ENCODE peak calls at places on chromosomes 13 and 19, in eight cellular contexts. One of them, this sample, is unnamed.
A peak's percentile ranks its signal among the peaks of the same experiment; 100 is the strongest.

GRCh38 chr13:44022196-44022595 is 142.5 kb downstream of the LACC1 start:
- DNase-seq in A549: peak; percentile 44
- DNase-seq in endothelial cell of umbilical vein: no peak
- DNase-seq in K562: no peak
- DNase-seq in H1: no peak
- DNase-seq in GM12878: no peak
- DNase-seq in HCT116: no peak
- DNase-seq in HepG2: peak; percentile 18
- DNase-seq in this sample: no peak

GRCh38 chr13:110348309-110348625 is 41.2 kb downstream of the COL4A2 start:
- DNase-seq in A549: no peak
- DNase-seq in endothelial cell of umbilical vein: peak; percentile 80
- DNase-seq in K562: no peak
- DNase-seq in H1: no peak
- DNase-seq in GM12878: no peak
- DNase-seq in HCT116: no peak
- DNase-seq in HepG2: no peak
- DNase-seq in this sample: no peak

GRCh38 chr19:31513841-31514240 is 164.6 kb upstream of the TSHZ3 start:
- DNase-seq in A549: no peak
- DNase-seq in endothelial cell of umbilical vein: no peak
- DNase-seq in K562: no peak
- DNase-seq in H1: peak; percentile 33
- DNase-seq in GM12878: no peak
- DNase-seq in HCT116: no peak
- DNase-seq in HepG2: no peak
- DNase-seq in this sample: no peak

GRCh38 chr19:35328851-35329285 is at the start of gene CD22:
- DNase-seq in A549: no peak
- DNase-seq in endothelial cell of umbilical vein: no peak
- DNase-seq in K562: no peak
- DNase-seq in H1: no peak
- DNase-seq in GM12878: peak; percentile 62
- DNase-seq in HCT116: no peak
- DNase-seq in HepG2: no peak
- DNase-seq in this sample: peak; percentile 44

GRCh38 chr13:104011505-104012270 is 945.5 kb upstream of the SLC10A2 start:
- DNase-seq in A549: no peak
- DNase-seq in endothelial cell of umbilical vein: no peak
- DNase-seq in K562: no peak
- DNase-seq in H1: no peak
- DNase-seq in GM12878: no peak
- DNase-seq in HCT116: no peak
- DNase-seq in HepG2: no peak
- DNase-seq in this sample: no peak

GRCh38 chr13:44713793-44714469 is 137.8 kb upstream of the TSC22D1 start:
- DNase-seq in A549: peak; percentile 76
- DNase-seq in endothelial cell of umbilical vein: peak; percentile 81
- DNase-seq in K562: no peak
- DNase-seq in H1: no peak
- DNase-seq in GM12878: no peak
- DNase-seq in HCT116: peak; percentile 79
- DNase-seq in HepG2: peak; percentile 53
- DNase-seq in this sample: no peak

GRCh38 chr19:10228925-10229324 is 2.2 kb downstream of the S1PR2 start:
- DNase-seq in A549: peak; percentile 53
- DNase-seq in endothelial cell of umbilical vein: peak; percentile 18
- DNase-seq in K562: peak; percentile 71
- DNase-seq in H1: no peak
- DNase-seq in GM12878: no peak
- DNase-seq in HCT116: no peak
- DNase-seq in HepG2: peak; percentile 48
- DNase-seq in this sample: peak; percentile 81

GRCh38 chr19:38673030-38673429 is 25.6 kb downstream of the ACTN4 start:
- DNase-seq in A549: no peak
- DNase-seq in endothelial cell of umbilical vein: no peak
- DNase-seq in K562: no peak
- DNase-seq in H1: no peak
- DNase-seq in GM12878: no peak
- DNase-seq in HCT116: no peak
- DNase-seq in HepG2: no peak
- DNase-seq in this sample: no peak

GRCh38 chr13:29543230-29544215 is 52.0 kb downstream of the SLC7A1 start:
- DNase-seq in A549: no peak
- DNase-seq in endothelial cell of umbilical vein: no peak
- DNase-seq in K562: peak; percentile 24
- DNase-seq in H1: no peak
- DNase-seq in GM12878: peak; percentile 44
- DNase-seq in HCT116: no peak
- DNase-seq in HepG2: peak; percentile 12
- DNase-seq in this sample: peak; percentile 89

GRCh38 chr19:3253270-3253669 is 28.8 kb downstream of the CELF5 start:
- DNase-seq in A549: peak; percentile 65
- DNase-seq in endothelial cell of umbilical vein: no peak
- DNase-seq in K562: peak; percentile 40
- DNase-seq in H1: no peak
- DNase-seq in GM12878: no peak
- DNase-seq in HCT116: peak; percentile 16
- DNase-seq in HepG2: no peak
- DNase-seq in this sample: peak; percentile 38

GRCh38 chr13:111090169-111090568 is 24.9 kb upstream of the ARHGEF7 start:
- DNase-seq in A549: no peak
- DNase-seq in endothelial cell of umbilical vein: no peak
- DNase-seq in K562: no peak
- DNase-seq in H1: no peak
- DNase-seq in GM12878: no peak
- DNase-seq in HCT116: no peak
- DNase-seq in HepG2: no peak
- DNase-seq in this sample: no peak

GRCh38 chr19:38839816-38840582 is 8.4 kb upstream of the ECH1 start:
- DNase-seq in A549: no peak
- DNase-seq in endothelial cell of umbilical vein: no peak
- DNase-seq in K562: no peak
- DNase-seq in H1: no peak
- DNase-seq in GM12878: no peak
- DNase-seq in HCT116: no peak
- DNase-seq in HepG2: no peak
- DNase-seq in this sample: no peak

GRCh38 chr19:38142176-38143035 is 81.6 kb downstream of the DPF1 start:
- DNase-seq in A549: peak; percentile 81
- DNase-seq in endothelial cell of umbilical vein: peak; percentile 37
- DNase-seq in K562: peak; percentile 84
- DNase-seq in H1: peak; percentile 85
- DNase-seq in GM12878: no peak
- DNase-seq in HCT116: no peak
- DNase-seq in HepG2: peak; percentile 33
- DNase-seq in this sample: peak; percentile 44

GRCh38 chr13:84870190-84870589 is 929.0 kb downstream of the SLITRK6 start:
- DNase-seq in A549: peak; percentile 7
- DNase-seq in endothelial cell of umbilical vein: no peak
- DNase-seq in K562: no peak
- DNase-seq in H1: no peak
- DNase-seq in GM12878: no peak
- DNase-seq in HCT116: no peak
- DNase-seq in HepG2: peak; percentile 2
- DNase-seq in this sample: peak; percentile 48

GRCh38 chr19:42474743-42475142 is 32.0 kb upstream of the CXCL17 start:
- DNase-seq in A549: no peak
- DNase-seq in endothelial cell of umbilical vein: no peak
- DNase-seq in K562: no peak
- DNase-seq in H1: no peak
- DNase-seq in GM12878: no peak
- DNase-seq in HCT116: no peak
- DNase-seq in HepG2: no peak
- DNase-seq in this sample: no peak

GRCh38 chr19:35015576-35016351 is 14.5 kb upstream of the SCN1B start:
- DNase-seq in A549: no peak
- DNase-seq in endothelial cell of umbilical vein: no peak
- DNase-seq in K562: no peak
- DNase-seq in H1: no peak
- DNase-seq in GM12878: no peak
- DNase-seq in HCT116: no peak
- DNase-seq in HepG2: no peak
- DNase-seq in this sample: no peak

GRCh38 chr13:51000576-51001260 is 91.1 kb downstream of the RNASEH2B start:
- DNase-seq in A549: no peak
- DNase-seq in endothelial cell of umbilical vein: no peak
- DNase-seq in K562: no peak
- DNase-seq in H1: no peak
- DNase-seq in GM12878: no peak
- DNase-seq in HCT116: no peak
- DNase-seq in HepG2: no peak
- DNase-seq in this sample: no peak

GRCh38 chr19:55027472-55028337 is 10.4 kb downstream of the GP6 start:
- DNase-seq in A549: peak; percentile 54
- DNase-seq in endothelial cell of umbilical vein: no peak
- DNase-seq in K562: peak; percentile 79
- DNase-seq in H1: no peak
- DNase-seq in GM12878: no peak
- DNase-seq in HCT116: peak; percentile 7
- DNase-seq in HepG2: peak; percentile 21
- DNase-seq in this sample: peak; percentile 51

GRCh38 chr13:32175307-32175706 is 139.9 kb downstream of the ZAR1L start:
- DNase-seq in A549: no peak
- DNase-seq in endothelial cell of umbilical vein: no peak
- DNase-seq in K562: peak; percentile 89
- DNase-seq in H1: no peak
- DNase-seq in GM12878: no peak
- DNase-seq in HCT116: no peak
- DNase-seq in HepG2: no peak
- DNase-seq in this sample: no peak

GRCh38 chr19:15623711-15624318 is 8.8 kb downstream of the CYP4F8 start:
- DNase-seq in A549: no peak
- DNase-seq in endothelial cell of umbilical vein: no peak
- DNase-seq in K562: peak; percentile 49
- DNase-seq in H1: no peak
- DNase-seq in GM12878: no peak
- DNase-seq in HCT116: no peak
- DNase-seq in HepG2: no peak
- DNase-seq in this sample: peak; percentile 48
- TF ChIP-seq MAX in A549: no peak
- TF ChIP-seq MAX in endothelial cell of umbilical vein: no peak
- TF ChIP-seq MAX in K562: no peak
- TF ChIP-seq MAX in H1: no peak
- TF ChIP-seq MAX in GM12878: no peak
- TF ChIP-seq MAX in HCT116: no peak
- TF ChIP-seq MAX in HepG2: no peak
- TF ChIP-seq MAX in this sample: no peak

DNA sequence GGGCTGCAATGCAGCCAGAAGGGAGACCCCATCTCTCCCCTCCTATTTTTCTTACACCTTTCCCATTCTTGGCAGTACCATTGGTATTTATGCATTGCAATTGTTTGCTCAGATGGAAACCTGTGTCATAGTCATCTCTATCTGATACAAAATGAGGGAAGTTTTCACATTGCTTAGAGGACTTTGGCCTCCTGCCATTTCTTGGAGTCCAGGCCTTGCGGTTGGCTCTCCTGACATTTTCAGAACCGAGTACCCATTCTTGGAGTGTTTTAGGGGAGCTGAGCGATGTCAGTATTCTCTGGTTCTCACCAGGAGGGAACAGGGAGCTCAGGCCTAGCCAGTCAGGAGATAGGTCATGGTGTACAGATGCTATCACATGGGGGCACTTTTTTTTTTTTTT is 1.5 kb downstream of the SIN3B start:
- DNase-seq in A549: no peak
- DNase-seq in endothelial cell of umbilical vein: no peak
- DNase-seq in K562: peak; percentile 59
- DNase-seq in H1: no peak
- DNase-seq in GM12878: no peak
- DNase-seq in HCT116: no peak
- DNase-seq in HepG2: no peak
- DNase-seq in this sample: no peak
- H3K4me3 ChIP-seq in A549: peak overlapping the region; percentile 81
- H3K4me3 ChIP-seq in endothelial cell of umbilical vein: no peak overlapping the region
- H3K4me3 ChIP-seq in K562: peak overlapping the region; percentile 83
- H3K4me3 ChIP-seq in H1: no peak overlapping the region
- H3K4me3 ChIP-seq in GM12878: peak overlapping the region; percentile 98
- H3K4me3 ChIP-seq in HCT116: peak overlapping the region; percentile 79
- H3K4me3 ChIP-seq in HepG2: peak overlapping the region; percentile 96
- H3K4me3 ChIP-seq in this sample: no peak overlapping the region

DNA sequence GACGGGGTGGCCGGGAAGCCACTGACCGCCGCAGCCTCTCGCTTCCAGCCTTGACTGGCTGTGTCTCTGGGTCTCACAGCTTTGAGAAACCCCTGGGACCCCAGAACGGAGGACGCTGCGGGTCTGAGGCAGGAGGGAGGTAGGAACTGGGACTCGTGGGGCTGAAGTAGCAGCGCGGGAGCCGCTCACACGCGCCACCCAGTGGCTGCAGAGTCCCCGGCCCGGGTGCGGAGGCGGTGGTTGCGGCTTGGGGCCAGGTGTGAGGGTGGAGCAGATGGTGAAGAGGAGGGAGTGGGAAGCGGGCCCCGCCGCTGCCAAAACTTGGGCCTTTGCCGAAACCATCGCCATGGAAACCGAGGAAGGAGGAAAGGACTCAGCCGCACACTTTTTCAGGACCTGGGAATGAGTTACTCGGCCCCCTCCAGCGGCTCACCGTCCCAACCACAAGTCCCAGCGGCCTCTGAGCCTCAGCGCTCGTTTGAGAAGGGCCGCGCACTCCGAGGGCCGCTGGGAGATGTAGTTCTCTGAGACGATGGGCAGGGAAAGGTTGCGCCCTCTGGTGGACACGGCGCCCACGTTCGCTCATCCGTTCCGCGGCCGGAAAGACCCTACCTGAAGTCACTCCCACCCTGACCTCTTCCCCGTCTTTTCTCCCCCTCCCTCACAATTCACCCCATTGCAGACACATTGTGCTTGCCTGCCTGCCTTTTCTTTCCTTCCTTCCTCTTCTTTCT is 2.2 kb upstream of the SLC17A7 start:
- DNase-seq in A549: peak; percentile 97
- DNase-seq in endothelial cell of umbilical vein: peak; percentile 92
- DNase-seq in K562: peak; percentile 96
- DNase-seq in H1: peak; percentile 98
- DNase-seq in GM12878: peak; percentile 80
- DNase-seq in HCT116: peak; percentile 87
- DNase-seq in HepG2: peak; percentile 88
- DNase-seq in this sample: peak; percentile 95
- TF ChIP-seq POLR2A in A549: peak; percentile 21
- TF ChIP-seq POLR2A in endothelial cell of umbilical vein: no peak
- TF ChIP-seq POLR2A in K562: peak; percentile 58
- TF ChIP-seq POLR2A in H1: no peak
- TF ChIP-seq POLR2A in GM12878: no peak
- TF ChIP-seq POLR2A in HCT116: no peak
- TF ChIP-seq POLR2A in HepG2: no peak
- TF ChIP-seq POLR2A in this sample: no peak

DNA sequence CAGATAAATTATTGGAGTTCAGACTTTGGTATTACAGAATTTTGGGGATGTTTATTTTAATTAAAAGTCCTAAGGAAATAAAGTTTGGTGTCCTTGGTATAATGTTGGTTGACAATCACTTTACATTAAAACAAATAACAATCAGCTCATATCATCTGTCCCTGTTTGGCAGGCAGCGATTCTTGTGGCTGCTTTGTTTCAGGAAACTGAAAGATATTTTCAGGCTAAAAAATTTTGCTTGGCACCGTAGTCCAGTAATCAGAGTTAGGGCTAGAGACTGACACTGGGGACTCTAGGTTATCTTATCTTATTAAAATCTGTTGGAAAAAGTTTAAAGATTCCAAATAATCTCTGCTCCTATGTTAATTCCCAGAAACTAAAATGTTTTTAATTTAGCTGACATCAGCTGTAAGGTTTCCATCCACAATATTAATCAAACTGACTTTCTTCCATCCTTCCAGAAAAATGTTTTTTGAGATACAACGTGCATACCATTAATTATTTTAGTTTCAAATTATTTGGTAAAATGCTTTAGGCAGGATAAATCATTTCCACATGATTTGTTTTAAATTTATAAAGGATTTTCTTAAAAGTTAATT is 97.6 kb downstream of the ZIC5 start:
- DNase-seq in A549: no peak
- DNase-seq in endothelial cell of umbilical vein: no peak
- DNase-seq in K562: no peak
- DNase-seq in H1: no peak
- DNase-seq in GM12878: no peak
- DNase-seq in HCT116: no peak
- DNase-seq in HepG2: no peak
- DNase-seq in this sample: no peak
- TF ChIP-seq MAX in A549: no peak
- TF ChIP-seq MAX in endothelial cell of umbilical vein: no peak
- TF ChIP-seq MAX in K562: no peak
- TF ChIP-seq MAX in H1: no peak
- TF ChIP-seq MAX in GM12878: no peak
- TF ChIP-seq MAX in HCT116: no peak
- TF ChIP-seq MAX in HepG2: no peak
- TF ChIP-seq MAX in this sample: no peak

This sample was measured in NB4.